ENCODE peak calls at places on chromosome 3, in ten cellular contexts. Q is body of pancreas, R is uterus, P is left ventricle myocardium inferior, S is kidney, E is astrocyte, H is MM.1S, W is fibroblast of lung, N is breast epithelium, Y is K562. O is an unnamed sample. For H3K36me3, the result is how much of the 10 kb centered on the place peaks cover.

GRCh38 chr3:58659051-58659675 is 7.4 kb downstream of the FAM3D start:
- DNase-seq in N (peak), Q (peak), Y (peak), E (no peak), S (no peak), R (no peak), P (no peak), H (no peak), W (peak), O (peak)

GRCh38 chr3:194098036-194098871 is 37.7 kb upstream of the HES1 start:
- DNase-seq in S (peak), Y (no peak), E (peak), R (no peak), P (no peak), Q (peak), H (peak), N (no peak), W (no peak), O (no peak)

GRCh38 chr3:46892285-46893145 is 15.0 kb downstream of the PTH1R start:
- DNase-seq in Y (peak), W (peak), R (peak), Q (peak), S (peak), P (peak), N (peak), E (peak), H (peak), O (peak)

GRCh38 chr3:138935864-138936762 is 10.8 kb downstream of the FOXL2 start:
- DNase-seq in Q (peak), N (peak), E (peak), W (peak), H (peak), R (peak), Y (peak), S (peak), P (peak), O (no peak)

GRCh38 chr3:194206375-194206774 is 70.4 kb downstream of the HES1 start:
- DNase-seq in R (peak), Q (peak), E (peak), S (peak), W (peak), Y (no peak), P (peak), H (no peak), N (peak), O (no peak)

GRCh38 chr3:67947808-67948508 is 293.5 kb upstream of the SUCLG2 start:
- DNase-seq in P (no peak), N (no peak), H (peak), R (no peak), S (peak), W (no peak), Y (no peak), Q (no peak), E (no peak), O (no peak)

GRCh38 chr3:47000198-47000815 is 20.8 kb downstream of the NBEAL2 start:
- DNase-seq in S (peak), H (no peak), W (no peak), Q (no peak), E (no peak), Y (no peak), P (no peak), N (no peak), R (no peak), O (peak)

GRCh38 chr3:143795849-143796248 is 52.4 kb downstream of the SLC9A9 start:
- DNase-seq in N (no peak), Q (no peak), Y (no peak), S (no peak), R (no peak), H (no peak), P (no peak), E (peak), W (no peak), O (peak)

GRCh38 chr3:58215317-58216025 is 4.7 kb upstream of the DNASE1L3 start:
- DNase-seq in P (no peak), E (no peak), H (no peak), Q (no peak), Y (no peak), R (no peak), W (no peak), S (no peak), N (no peak), O (no peak)

GRCh38 chr3:122948398-122948797 is 79.2 kb downstream of the SEMA5B start:
- DNase-seq in W (no peak), Y (no peak), E (no peak), S (no peak), N (no peak), P (no peak), Q (no peak), H (no peak), R (no peak), O (no peak)

GRCh38 chr3:143171141-143171651 is 51.6 kb downstream of the CHST2 start:
- DNase-seq in N (no peak), Q (no peak), H (peak), Y (no peak), S (no peak), P (no peak), E (peak), W (peak), R (no peak), O (no peak)

GRCh38 chr3:10928396-10928960 is 64.1 kb upstream of the SLC6A1 start:
- DNase-seq in Y (no peak), N (no peak), E (no peak), P (no peak), H (no peak), Q (no peak), R (no peak), W (no peak), S (no peak), O (no peak)

GRCh38 chr3:16910207-16910606 is 25.5 kb downstream of the PLCL2 start:
- DNase-seq in E (no peak), Y (no peak), R (no peak), H (no peak), W (no peak), P (no peak), N (no peak), Q (no peak), S (no peak), O (no peak)

GRCh38 chr3:128493221-128494151 is 485 bp upstream of the GATA2 start:
- DNase-seq in E (no peak), N (no peak), P (no peak), H (no peak), R (peak), W (no peak), Y (peak), Q (no peak), S (peak), O (no peak)

GRCh38 chr3:32303051-32303786 is 64.7 kb downstream of the CMTM8 start:
- DNase-seq in P (no peak), Y (no peak), R (no peak), E (no peak), W (peak), H (no peak), N (no peak), Q (no peak), S (no peak), O (no peak)

GRCh38 chr3:11629716-11630115 is 14.0 kb downstream of the VGLL4 start:
- DNase-seq in H (no peak), E (peak), P (no peak), Y (no peak), Q (no peak), W (peak), S (no peak), N (no peak), R (no peak), O (no peak)

GRCh38 chr3:58793052-58793451 is 126.5 kb upstream of the FAM3D start:
- DNase-seq in R (no peak), Y (no peak), Q (no peak), N (no peak), W (no peak), S (no peak), E (peak), P (no peak), H (no peak), O (no peak)

GRCh38 chr3:84967767-84968581 is 9.2 kb downstream of the CADM2 start:
- DNase-seq in W (no peak), N (no peak), H (no peak), Q (no peak), S (no peak), Y (no peak), E (peak), P (no peak), R (no peak), O (peak)

GRCh38 chr3:11632966-11633365 is 10.7 kb downstream of the VGLL4 start:
- DNase-seq in E (no peak), Q (no peak), N (no peak), P (no peak), Y (no peak), R (no peak), H (no peak), S (no peak), W (no peak), O (no peak)

GRCh38 chr3:159548675-159549335 is 439.8 kb upstream of the IL12A start:
- DNase-seq in H (no peak), P (no peak), Y (no peak), N (no peak), Q (no peak), E (peak), R (no peak), W (peak), S (no peak), O (peak)

GRCh38 chr3:100033814-100034490 is 80.3 kb downstream of the FILIP1L start:
- DNase-seq in W (no peak), P (no peak), S (no peak), H (no peak), E (peak), R (no peak), Q (no peak), Y (no peak), N (no peak), O (no peak)

GRCh38 chr3:197031315-197032285 is 2.0 kb upstream of the MELTF start:
- DNase-seq in P (peak), H (no peak), S (no peak), E (peak), W (peak), R (peak), Q (peak), Y (peak), N (peak), O (peak)

GRCh38 chr3:156317457-156317856 is 197.1 kb downstream of the KCNAB1 start:
- DNase-seq in S (no peak), H (no peak), Y (no peak), P (no peak), R (no peak), Q (no peak), N (no peak), E (peak), W (peak), O (peak)

GRCh38 chr3:99747915-99748314 is 69.7 kb upstream of the CMSS1 start:
- DNase-seq in H (no peak), Y (no peak), R (no peak), W (peak), S (no peak), E (peak), N (no peak), Q (no peak), P (no peak), O (peak)

GRCh38 chr3:42014443-42014945 is 52.6 kb upstream of the ULK4 start:
- DNase-seq in P (no peak), Y (no peak), R (no peak), H (peak), E (no peak), N (no peak), W (peak), Q (no peak), S (no peak), O (peak)

GRCh38 chr3:141942006-141942405 is 65.6 kb downstream of the ATP1B3 start:
- DNase-seq in W (no peak), E (no peak), Q (no peak), N (no peak), R (no peak), H (no peak), Y (no peak), P (no peak), S (no peak), O (no peak)

GRCh38 chr3:45864760-45865567 is 21.4 kb upstream of the CCR9 start:
- DNase-seq in W (no peak), Y (no peak), H (no peak), S (no peak), R (no peak), N (no peak), P (no peak), E (no peak), Q (no peak), O (no peak)

GRCh38 chr3:56795807-56796185 is 6.0 kb downstream of the ARHGEF3 start:
- DNase-seq in E (no peak), W (no peak), Q (no peak), P (no peak), Y (no peak), H (no peak), N (no peak), R (no peak), S (no peak), O (no peak)

GRCh38 chr3:57889807-57890206 is 118.4 kb upstream of the FLNB start:
- DNase-seq in S (no peak), Y (no peak), W (peak), N (peak), R (no peak), P (no peak), H (no peak), Q (no peak), E (peak), O (no peak)

DNA sequence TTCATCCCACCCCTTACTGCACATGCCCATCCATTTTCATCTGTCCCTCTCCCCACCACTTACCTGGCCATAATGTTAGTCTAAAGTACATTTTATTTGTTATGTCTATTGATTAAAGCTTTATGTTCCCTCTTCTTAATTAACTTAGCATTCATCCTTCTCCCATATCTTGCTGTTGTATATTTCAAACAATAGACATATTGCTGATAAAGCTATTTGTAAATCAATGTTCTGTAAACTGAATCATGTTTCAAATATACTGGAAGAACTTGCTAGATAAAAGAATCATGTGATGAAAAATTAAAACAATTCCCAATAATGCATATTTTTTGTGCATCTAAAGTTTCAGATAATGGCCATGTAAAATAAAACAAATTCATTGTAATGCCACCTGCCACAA is 249.2 kb downstream of the IGSF11 start:
- DNase-seq in Y (no peak), W (no peak), S (no peak), E (no peak), R (no peak), H (no peak), P (no peak), Q (no peak), N (no peak), O (no peak)
- TF ChIP-seq CTCF in Y (no peak), W (no peak), S (no peak), E (no peak), R (no peak), H (no peak), P (no peak), Q (no peak), N (no peak), O (no peak)

GRCh38 chr3:15681668-15682067 is 80.1 kb downstream of the BTD start:
- DNase-seq in R (no peak), P (no peak), W (no peak), Q (no peak), Y (no peak), H (no peak), E (no peak), S (no peak), N (no peak), O (no peak)

GRCh38 chr3:15682766-15683165 is 81.2 kb downstream of the BTD start:
- DNase-seq in R (no peak), W (peak), S (no peak), Y (no peak), H (no peak), Q (no peak), P (no peak), N (no peak), E (no peak), O (no peak)

GRCh38 chr3:15685927-15686326 is 84.4 kb downstream of the BTD start:
- DNase-seq in Y (no peak), H (no peak), N (no peak), S (no peak), P (no peak), Q (no peak), R (no peak), E (no peak), W (no peak), O (no peak)

GRCh38 chr3:15679306-15679705 is 77.8 kb downstream of the BTD start:
- DNase-seq in Q (no peak), S (no peak), N (no peak), Y (no peak), H (no peak), W (no peak), R (no peak), P (no peak), E (no peak), O (no peak)

DNA sequence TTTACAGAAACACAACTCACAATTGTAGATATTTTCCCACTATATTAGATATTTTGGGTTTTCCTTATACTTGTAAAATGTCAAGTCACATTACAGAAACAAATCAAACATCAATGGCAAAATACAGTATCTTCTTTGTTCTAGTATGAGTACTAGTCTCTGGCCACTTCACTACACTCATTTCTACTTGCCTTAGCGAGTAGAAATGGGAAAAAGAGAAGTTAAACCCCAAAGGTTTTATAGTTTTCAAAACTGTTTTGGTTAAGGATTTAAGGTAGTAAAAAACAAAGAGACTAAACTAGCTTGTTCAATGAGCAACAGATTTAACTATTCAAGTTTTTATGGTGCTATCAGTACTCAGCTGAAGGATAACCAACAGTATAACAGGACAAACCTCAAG is 81.7 kb downstream of the BTD start:
- DNase-seq in R (no peak), H (no peak), W (no peak), E (no peak), S (no peak), P (no peak), Q (no peak), Y (no peak), N (no peak), O (no peak)
- H3K36me3 ChIP-seq in R (under half), H (under half), W (under half), E (under half), S (under half), P (under half), Q (under half), Y (half or more), N (under half), O (under half)

GRCh38 chr3:97940034-97940433 is 32.2 kb downstream of the RIOX2 start:
- DNase-seq in Q (no peak), Y (no peak), R (no peak), H (no peak), N (no peak), P (no peak), W (no peak), E (no peak), S (no peak), O (peak)
- TF ChIP-seq CTCF in Q (no peak), Y (peak), R (no peak), H (no peak), N (no peak), P (peak), W (no peak), E (no peak), S (peak), O (peak)

GRCh38 chr3:44647771-44648170 is 761 bp upstream of the ZNF35 start:
- DNase-seq in Y (no peak), R (no peak), E (no peak), N (no peak), Q (no peak), S (no peak), W (no peak), P (no peak), H (no peak), O (no peak)

GRCh38 chr3:44648564-44649229 is at the start of gene ZNF35:
- DNase-seq in W (peak), P (peak), R (peak), Y (peak), Q (peak), N (peak), E (peak), H (peak), S (peak), O (peak)

GRCh38 chr3:44642337-44642736 is 6.2 kb upstream of the ZNF35 start:
- DNase-seq in E (no peak), Q (no peak), R (no peak), N (no peak), H (no peak), S (no peak), Y (no peak), P (no peak), W (no peak), O (no peak)

GRCh38 chr3:44643024-44643423 is 5.5 kb upstream of the ZNF35 start:
- DNase-seq in P (no peak), W (no peak), R (no peak), Q (no peak), H (no peak), E (no peak), S (no peak), Y (no peak), N (no peak), O (no peak)
- H3K36me3 ChIP-seq in P (half or more), W (under half), R (under half), Q (under half), H (under half), E (under half), S (under half), Y (under half), N (under half), O (under half)

DNA sequence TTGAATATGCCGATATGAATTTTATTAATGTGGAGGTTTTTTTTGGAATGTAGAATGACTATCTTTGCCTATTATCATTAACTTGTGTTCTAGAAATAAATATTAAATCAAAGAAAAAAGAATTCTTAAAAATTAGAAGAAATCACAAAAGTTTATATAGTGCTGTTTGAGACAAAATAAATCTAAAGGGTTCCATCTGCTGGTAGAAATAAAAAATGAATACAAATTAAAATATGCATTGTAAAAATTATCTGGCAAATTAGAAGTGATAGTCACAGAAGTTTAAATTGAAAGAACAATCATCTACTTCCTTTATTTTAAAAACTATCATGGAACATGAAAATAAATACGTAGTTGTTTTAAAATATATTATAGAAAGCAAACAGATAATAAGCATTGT is 22.7 kb upstream of the ZBTB20 start:
- DNase-seq in R (no peak), E (no peak), H (no peak), Q (no peak), Y (no peak), N (no peak), S (no peak), P (no peak), W (peak), O (peak)
- TF ChIP-seq CTCF in R (no peak), E (peak), H (peak), Q (peak), Y (peak), N (peak), S (peak), P (peak), W (no peak), O (no peak)